ENCODE peak calls at places on chromosomes 2 and 18, in eight cellular contexts. J is upper lobe of left lung, K is body of pancreas, H is ovary, N is A549, M is spleen, S is breast epithelium, P is right lobe of liver. E is an unnamed sample.

GRCh38 chr2:233056961-233057605 is 3.1 kb upstream of the INPP5D start:
- DNase-seq in J (no peak), K (no peak), H (no peak), N (no peak), M (peak), S (peak), P (no peak), E (peak)

GRCh38 chr2:149422337-149422990 is 92.1 kb downstream of the LYPD6 start:
- DNase-seq in J (no peak), K (peak), H (no peak), N (peak), M (no peak), S (no peak), P (no peak), E (no peak)

GRCh38 chr18:3604626-3605408 is 154.8 kb downstream of the TGIF1 start:
- DNase-seq in J (no peak), K (peak), H (no peak), N (peak), M (peak), S (no peak), P (no peak), E (no peak)

GRCh38 chr2:200239216-200239615 is 67.3 kb upstream of the SPATS2L start:
- DNase-seq in J (no peak), K (no peak), H (no peak), N (no peak), M (no peak), S (no peak), P (no peak), E (no peak)

GRCh38 chr2:186770332-186770946 is 76.6 kb downstream of the FAM171B start:
- DNase-seq in J (no peak), K (no peak), H (no peak), N (no peak), M (no peak), S (no peak), P (no peak), E (no peak)

GRCh38 chr2:37315364-37315763 is 9.3 kb downstream of the PRKD3 start:
- DNase-seq in J (no peak), K (no peak), H (no peak), N (no peak), M (no peak), S (no peak), P (no peak), E (no peak)

GRCh38 chr2:174121612-174122011 is 126.7 kb downstream of the OLA1 start:
- DNase-seq in J (no peak), K (no peak), H (no peak), N (no peak), M (no peak), S (no peak), P (no peak), E (no peak)

GRCh38 chr18:46051731-46052461 is 20.2 kb downstream of the PSTPIP2 start:
- DNase-seq in J (no peak), K (peak), H (no peak), N (peak), M (no peak), S (no peak), P (no peak), E (no peak)

GRCh38 chr2:106116248-106116647 is 77.9 kb downstream of the UXS1 start:
- DNase-seq in J (no peak), K (no peak), H (no peak), N (no peak), M (no peak), S (no peak), P (no peak), E (no peak)

GRCh38 chr2:175684466-175684865 is 317.6 kb downstream of the LNPK start:
- DNase-seq in J (no peak), K (no peak), H (no peak), N (no peak), M (no peak), S (no peak), P (no peak), E (no peak)

GRCh38 chr2:193584001-193584400 is 1389.3 kb upstream of the TMEFF2 start:
- DNase-seq in J (no peak), K (no peak), H (no peak), N (peak), M (peak), S (no peak), P (peak), E (no peak)

GRCh38 chr18:11339121-11339520 is 189.8 kb upstream of the PIEZO2 start:
- DNase-seq in J (no peak), K (no peak), H (no peak), N (no peak), M (no peak), S (no peak), P (no peak), E (no peak)

GRCh38 chr2:15776629-15776919 is 163.8 kb upstream of the MYCN start:
- DNase-seq in J (no peak), K (no peak), H (no peak), N (peak), M (no peak), S (no peak), P (no peak), E (no peak)

GRCh38 chr2:68811364-68811763 is 59.8 kb downstream of the BMP10 start:
- DNase-seq in J (no peak), K (no peak), H (peak), N (no peak), M (no peak), S (no peak), P (no peak), E (peak)

GRCh38 chr18:25399554-25399953 is 47.6 kb upstream of the ZNF521 start:
- DNase-seq in J (no peak), K (no peak), H (no peak), N (no peak), M (no peak), S (no peak), P (no peak), E (no peak)

GRCh38 chr18:28690836-28691835 is 514.2 kb upstream of the CDH2 start:
- DNase-seq in J (no peak), K (no peak), H (no peak), N (no peak), M (no peak), S (no peak), P (no peak), E (no peak)

GRCh38 chr18:44758821-44759624 is 78.3 kb downstream of the SETBP1 start:
- DNase-seq in J (no peak), K (no peak), H (no peak), N (no peak), M (no peak), S (no peak), P (no peak), E (no peak)

GRCh38 chr2:132584976-132585817 is 84.8 kb downstream of the LYPD1 start:
- DNase-seq in J (peak), K (no peak), H (no peak), N (no peak), M (no peak), S (no peak), P (no peak), E (no peak)

GRCh38 chr18:63155910-63156773 is 163.4 kb downstream of the BCL2 start:
- DNase-seq in J (no peak), K (no peak), H (no peak), N (no peak), M (no peak), S (no peak), P (no peak), E (no peak)

GRCh38 chr2:216281881-216282280 is 90.4 kb downstream of the MARCHF4 start:
- DNase-seq in J (no peak), K (no peak), H (no peak), N (no peak), M (no peak), S (no peak), P (no peak), E (no peak)

GRCh38 chr2:237262838-237263771 is 150.9 kb downstream of the COL6A3 start:
- DNase-seq in J (no peak), K (peak), H (no peak), N (no peak), M (no peak), S (no peak), P (no peak), E (no peak)

GRCh38 chr2:149062531-149062930 is 24.0 kb downstream of the LYPD6B start:
- DNase-seq in J (no peak), K (no peak), H (no peak), N (no peak), M (no peak), S (no peak), P (no peak), E (no peak)

GRCh38 chr2:73935641-73936040 is 9.0 kb downstream of the DGUOK start:
- DNase-seq in J (no peak), K (no peak), H (no peak), N (no peak), M (no peak), S (no peak), P (no peak), E (no peak)

GRCh38 chr18:13726972-13727331 is 479 bp downstream of the RNMT start:
- DNase-seq in J (peak), K (peak), H (no peak), N (peak), M (no peak), S (no peak), P (peak), E (no peak)

GRCh38 chr18:21327101-21327500 is 85.1 kb downstream of the GREB1L start:
- DNase-seq in J (no peak), K (no peak), H (no peak), N (no peak), M (no peak), S (no peak), P (no peak), E (no peak)

GRCh38 chr2:125427721-125428315 is 1228.1 kb upstream of the GYPC start:
- DNase-seq in J (no peak), K (no peak), H (no peak), N (no peak), M (no peak), S (no peak), P (no peak), E (no peak)

GRCh38 chr2:126971481-126972271 is 73.0 kb downstream of the TEX51 start:
- DNase-seq in J (peak), K (peak), H (peak), N (peak), M (peak), S (peak), P (peak), E (peak)

GRCh38 chr2:189153608-189154007 is 26.0 kb downstream of the COL5A2 start:
- DNase-seq in J (no peak), K (no peak), H (no peak), N (no peak), M (no peak), S (no peak), P (no peak), E (no peak)

GRCh38 chr2:204127238-204127637 is 190.7 kb downstream of the ICOS start:
- DNase-seq in J (no peak), K (no peak), H (no peak), N (no peak), M (no peak), S (no peak), P (no peak), E (no peak)

GRCh38 chr18:67239826-67240225 is 276.7 kb downstream of the DSEL start:
- DNase-seq in J (no peak), K (no peak), H (no peak), N (no peak), M (no peak), S (no peak), P (no peak), E (no peak)

GRCh38 chr2:217529271-217529670 is 473.5 kb downstream of the TNS1 start:
- DNase-seq in J (no peak), K (no peak), H (no peak), N (no peak), M (no peak), S (no peak), P (no peak), E (no peak)

GRCh38 chr2:136639651-136640050 is 125.7 kb upstream of the THSD7B start:
- DNase-seq in J (peak), K (no peak), H (no peak), N (no peak), M (no peak), S (no peak), P (no peak), E (no peak)

GRCh38 chr2:159516241-159516758 is 100.0 kb downstream of the BAZ2B start:
- DNase-seq in J (no peak), K (peak), H (no peak), N (peak), M (no peak), S (no peak), P (no peak), E (no peak)

GRCh38 chr2:26521054-26521912 is 43.4 kb upstream of the OTOF start:
- DNase-seq in J (no peak), K (peak), H (no peak), N (peak), M (peak), S (no peak), P (no peak), E (no peak)

GRCh38 chr18:22983175-22983574 is 50.0 kb downstream of the RBBP8 start:
- DNase-seq in J (no peak), K (no peak), H (no peak), N (peak), M (no peak), S (no peak), P (no peak), E (no peak)

GRCh38 chr2:45013229-45014015 is 4.2 kb upstream of the SIX2 start:
- DNase-seq in J (peak), K (no peak), H (no peak), N (no peak), M (no peak), S (no peak), P (no peak), E (no peak)

GRCh38 chr18:73752965-73753364 is 394.7 kb downstream of the FBXO15 start:
- DNase-seq in J (no peak), K (no peak), H (no peak), N (peak), M (no peak), S (no peak), P (no peak), E (no peak)

GRCh38 chr18:58338961-58339722 is 289.7 kb downstream of the ALPK2 start:
- DNase-seq in J (no peak), K (peak), H (peak), N (no peak), M (no peak), S (no peak), P (no peak), E (no peak)

GRCh38 chr2:157644776-157645175 is 16.1 kb upstream of the ACVR1C start:
- DNase-seq in J (no peak), K (no peak), H (no peak), N (no peak), M (no peak), S (no peak), P (no peak), E (no peak)

GRCh38 chr2:101442042-101442666 is 32.8 kb downstream of the RFX8 start:
- DNase-seq in J (no peak), K (no peak), H (no peak), N (no peak), M (no peak), S (no peak), P (no peak), E (no peak)
- TF ChIP-seq CTCF in J (no peak), K (no peak), H (no peak), N (no peak), M (no peak), S (no peak), P (no peak), E (no peak)

GRCh38 chr2:178413472-178414265 is 37.3 kb downstream of the PRKRA start:
- DNase-seq in J (peak), K (peak), H (peak), N (peak), M (peak), S (peak), P (peak), E (peak)
- TF ChIP-seq POLR2A in J (no peak), K (peak), H (no peak), N (no peak), M (no peak), S (no peak), P (peak), E (peak)

GRCh38 chr2:60880988-60881932 is at the start of gene REL:
- DNase-seq in J (peak), K (peak), H (peak), N (peak), M (peak), S (peak), P (peak), E (peak)
- TF ChIP-seq CTCF in J (peak), K (no peak), H (peak), N (no peak), M (peak), S (peak), P (no peak), E (peak)

GRCh38 chr2:10281891-10282290 is 20.8 kb upstream of the HPCAL1 start:
- DNase-seq in J (no peak), K (no peak), H (no peak), N (no peak), M (peak), S (no peak), P (no peak), E (no peak)

GRCh38 chr2:10282621-10283105 is 20.0 kb upstream of the HPCAL1 start:
- DNase-seq in J (no peak), K (no peak), H (no peak), N (no peak), M (peak), S (no peak), P (no peak), E (no peak)

GRCh38 chr2:10285191-10285577 is 17.5 kb upstream of the HPCAL1 start:
- DNase-seq in J (no peak), K (peak), H (no peak), N (no peak), M (no peak), S (no peak), P (no peak), E (no peak)

GRCh38 chr2:10284108-10284870 is 18.4 kb upstream of the HPCAL1 start:
- DNase-seq in J (no peak), K (no peak), H (no peak), N (no peak), M (peak), S (peak), P (no peak), E (no peak)

DNA sequence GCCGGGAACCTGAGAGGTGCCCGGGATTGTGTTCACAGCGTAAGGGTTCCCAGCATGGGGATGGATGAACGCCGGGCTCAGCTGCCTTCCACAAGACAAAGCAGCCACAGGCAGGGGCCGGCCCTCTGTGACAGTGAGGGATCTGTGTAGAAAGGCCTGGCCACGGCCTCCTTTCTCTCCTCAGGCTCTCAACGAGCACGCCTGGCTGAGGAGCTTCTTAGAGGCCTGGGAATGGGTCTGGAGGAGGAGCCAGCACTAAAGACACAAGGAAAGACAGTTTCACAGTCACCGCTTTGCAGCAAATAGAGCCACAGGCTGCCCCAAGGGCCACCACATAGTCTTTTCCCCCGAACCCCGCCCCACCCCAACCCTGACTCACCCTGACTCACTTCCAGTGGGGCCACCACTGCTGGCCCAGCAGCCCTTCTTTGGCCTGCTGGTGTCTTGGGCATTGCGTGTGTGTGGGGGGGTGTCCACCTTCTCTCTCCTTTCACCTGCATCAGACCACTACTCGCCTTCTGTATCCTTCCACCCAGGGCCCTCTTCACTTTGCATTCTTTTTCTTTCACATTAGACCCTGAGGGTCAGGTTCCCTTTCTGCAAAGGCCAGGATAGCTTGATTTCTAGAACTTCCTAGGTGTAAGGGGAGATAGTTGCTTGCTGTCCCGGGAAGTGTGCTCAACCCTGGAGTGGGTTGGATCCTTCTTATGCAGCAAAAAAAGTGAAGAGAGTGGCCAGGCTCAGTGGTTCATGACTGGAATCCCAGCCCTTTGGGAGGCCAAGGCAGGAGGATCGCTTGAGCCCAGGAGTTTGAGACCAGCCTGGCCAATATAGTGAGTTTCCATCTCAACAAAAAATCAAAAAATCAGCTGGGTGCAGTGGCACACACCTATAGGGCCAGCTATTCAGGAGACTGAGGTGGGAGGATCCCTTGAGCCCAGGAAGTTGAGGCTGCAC is 19.3 kb upstream of the HPCAL1 start:
- DNase-seq in J (no peak), K (peak), H (no peak), N (peak), M (no peak), S (no peak), P (no peak), E (no peak)
- TF ChIP-seq POLR2A in J (no peak), K (no peak), H (no peak), N (no peak), M (no peak), S (no peak), P (no peak), E (no peak)

E was measured in heart left ventricle.